ENCODE peak calls at places on chromosomes 5 and 9, in four cellular contexts. One of them, this sample, is unnamed.

GRCh38 chr9:16744386-16744785 is 126.1 kb downstream of the BNC2 start:
- DNase-seq in PC-9: no peak
- DNase-seq in NCI-H1092 treated with DMSO at 0.1 percent for 48 hours: no peak
- DNase-seq in COR-L47: no peak
- DNase-seq in this sample: no peak

GRCh38 chr9:18861599-18862546 is 171.1 kb downstream of the SAXO1 start:
- DNase-seq in PC-9: no peak
- DNase-seq in NCI-H1092 treated with DMSO at 0.1 percent for 48 hours: no peak
- DNase-seq in COR-L47: no peak
- DNase-seq in this sample: no peak

GRCh38 chr5:132466453-132467291 is 23.9 kb downstream of the IRF1 start:
- DNase-seq in PC-9: peak; percentile 59
- DNase-seq in NCI-H1092 treated with DMSO at 0.1 percent for 48 hours: no peak
- DNase-seq in COR-L47: no peak
- DNase-seq in this sample: peak; percentile 93

GRCh38 chr5:81755320-81755719 is 4.4 kb upstream of the SSBP2 start:
- DNase-seq in PC-9: peak; percentile 37
- DNase-seq in NCI-H1092 treated with DMSO at 0.1 percent for 48 hours: no peak
- DNase-seq in COR-L47: no peak
- DNase-seq in this sample: no peak

GRCh38 chr5:170430871-170431437 is 41.8 kb upstream of the KCNMB1 start:
- DNase-seq in PC-9: no peak
- DNase-seq in NCI-H1092 treated with DMSO at 0.1 percent for 48 hours: no peak
- DNase-seq in COR-L47: no peak
- DNase-seq in this sample: no peak

GRCh38 chr5:177116631-177117373 is 16.8 kb upstream of the NSD1 start:
- DNase-seq in PC-9: no peak
- DNase-seq in NCI-H1092 treated with DMSO at 0.1 percent for 48 hours: no peak
- DNase-seq in COR-L47: no peak
- DNase-seq in this sample: peak; percentile 82

GRCh38 chr5:171390883-171391677 is 3.4 kb downstream of the NPM1 start:
- DNase-seq in PC-9: no peak
- DNase-seq in NCI-H1092 treated with DMSO at 0.1 percent for 48 hours: no peak
- DNase-seq in COR-L47: no peak
- DNase-seq in this sample: no peak

GRCh38 chr9:34540826-34541225 is 18.0 kb upstream of the ENHO start:
- DNase-seq in PC-9: no peak
- DNase-seq in NCI-H1092 treated with DMSO at 0.1 percent for 48 hours: no peak
- DNase-seq in COR-L47: no peak
- DNase-seq in this sample: no peak

GRCh38 chr5:161312882-161313281 is 233.6 kb downstream of the GABRB2 start:
- DNase-seq in PC-9: no peak
- DNase-seq in NCI-H1092 treated with DMSO at 0.1 percent for 48 hours: no peak
- DNase-seq in COR-L47: no peak
- DNase-seq in this sample: no peak

GRCh38 chr9:114014044-114014443 is 64.1 kb downstream of the AMBP start:
- DNase-seq in PC-9: no peak
- DNase-seq in NCI-H1092 treated with DMSO at 0.1 percent for 48 hours: no peak
- DNase-seq in COR-L47: no peak
- DNase-seq in this sample: no peak

GRCh38 chr5:175390352-175391083 is 53.5 kb downstream of the DRD1 start:
- DNase-seq in PC-9: no peak
- DNase-seq in NCI-H1092 treated with DMSO at 0.1 percent for 48 hours: no peak
- DNase-seq in COR-L47: no peak
- DNase-seq in this sample: no peak